ENCODE peak calls at places on chromosomes 6 and 20, in eight cellular contexts. B, Z, P, Q, Y, M, K and V are unnamed samples.

GRCh38 chr6:107122748-107123147 is 7.4 kb upstream of the BEND3 start:
- ATAC-seq in K (no peak), B (no peak), M (no peak), Z (no peak), Q (no peak), Y (no peak), P (no peak), V (no peak)

GRCh38 chr6:17022604-17023003 is 79.2 kb upstream of the STMND1 start:
- ATAC-seq in M (no peak), B (no peak), K (no peak), Y (peak; percentile 91), Z (no peak), Q (no peak), P (no peak), V (no peak)

GRCh38 chr6:46419576-46420002 is 71.7 kb downstream of the RCAN2 start:
- ATAC-seq in Q (peak; percentile 60), Z (peak; percentile 54), K (no peak), B (no peak), M (no peak), Y (peak; percentile 86), P (peak; percentile 71), V (peak; percentile 72)

GRCh38 chr6:160419488-160419887 is 71.3 kb downstream of the SLC22A3 start:
- ATAC-seq in Y (no peak), B (no peak), P (no peak), Z (no peak), M (no peak), K (no peak), Q (no peak), V (no peak)

GRCh38 chr6:6686748-6687601 is 98.5 kb downstream of the LY86 start:
- ATAC-seq in K (no peak), P (peak; percentile 91), Z (peak; percentile 92), B (peak; percentile 63), M (peak; percentile 93), Q (peak; percentile 89), Y (peak; percentile 94), V (peak; percentile 87)

GRCh38 chr6:10659697-10660348 is 34.6 kb downstream of the C6orf52 start:
- ATAC-seq in K (peak; percentile 48), B (peak; percentile 34), Z (no peak), M (no peak), Q (peak; percentile 57), P (no peak), Y (peak; percentile 73), V (peak; percentile 94)

GRCh38 chr20:22762576-22763256 is 178.3 kb upstream of the FOXA2 start:
- ATAC-seq in Y (no peak), M (peak; percentile 60), P (peak; percentile 31), K (no peak), B (no peak), Q (peak; percentile 51), Z (no peak), V (peak; percentile 43)

GRCh38 chr6:21259660-21260059 is 333.9 kb upstream of the SOX4 start:
- ATAC-seq in Y (no peak), P (no peak), Q (no peak), B (no peak), K (no peak), Z (no peak), M (no peak), V (no peak)

GRCh38 chr20:51482836-51483235 is 59.7 kb downstream of the NFATC2 start:
- ATAC-seq in Z (no peak), Q (no peak), P (no peak), Y (no peak), B (no peak), K (no peak), M (no peak), V (no peak)

GRCh38 chr6:2404211-2404929 is 159.0 kb upstream of the GMDS start:
- ATAC-seq in Q (no peak), K (no peak), Z (no peak), B (no peak), Y (no peak), P (no peak), M (no peak), V (no peak)

GRCh38 chr6:1381397-1382330 is 7.7 kb upstream of the FOXF2 start:
- ATAC-seq in P (peak; percentile 72), Y (peak; percentile 89), B (peak; percentile 78), Q (peak; percentile 74), M (peak; percentile 83), K (peak; percentile 76), Z (peak; percentile 84), V (peak; percentile 88)